ENCODE peak calls at places on chromosome 15, in eight cellular contexts. One of them, this sample, is unnamed.
A peak's percentile ranks its signal among the peaks of the same experiment; 100 is the strongest.

GRCh38 chr15:60928987-60929386 is 300.1 kb downstream of the RORA start:
- DNase-seq in A549: no peak
- DNase-seq in Peyer's patch: no peak
- DNase-seq in aorta: no peak
- DNase-seq in AG04450: no peak
- DNase-seq in cardiac muscle cell: no peak
- DNase-seq in CD4-positive, alpha-beta T cell: no peak
- DNase-seq in lower lobe of right lung: no peak
- DNase-seq in this sample: no peak

GRCh38 chr15:59169337-59169736 is 37.3 kb upstream of the LDHAL6B start:
- DNase-seq in A549: no peak
- DNase-seq in Peyer's patch: no peak
- DNase-seq in aorta: no peak
- DNase-seq in AG04450: peak; percentile 38
- DNase-seq in cardiac muscle cell: no peak
- DNase-seq in CD4-positive, alpha-beta T cell: no peak
- DNase-seq in lower lobe of right lung: no peak
- DNase-seq in this sample: no peak

GRCh38 chr15:82968066-82968465 is 15.5 kb upstream of the HOMER2 start:
- DNase-seq in A549: no peak
- DNase-seq in Peyer's patch: no peak
- DNase-seq in aorta: no peak
- DNase-seq in AG04450: no peak
- DNase-seq in cardiac muscle cell: no peak
- DNase-seq in CD4-positive, alpha-beta T cell: no peak
- DNase-seq in lower lobe of right lung: no peak
- DNase-seq in this sample: no peak

GRCh38 chr15:98727115-98728040 is 79.0 kb downstream of the IGF1R start:
- DNase-seq in A549: peak; percentile 98
- DNase-seq in Peyer's patch: peak; percentile 86
- DNase-seq in aorta: peak; percentile 93
- DNase-seq in AG04450: peak; percentile 79
- DNase-seq in cardiac muscle cell: peak; percentile 85
- DNase-seq in CD4-positive, alpha-beta T cell: no peak
- DNase-seq in lower lobe of right lung: peak; percentile 87
- DNase-seq in this sample: peak; percentile 85

GRCh38 chr15:41823502-41823901 is 4.4 kb upstream of the JMJD7 start:
- DNase-seq in A549: no peak
- DNase-seq in Peyer's patch: no peak
- DNase-seq in aorta: no peak
- DNase-seq in AG04450: no peak
- DNase-seq in cardiac muscle cell: no peak
- DNase-seq in CD4-positive, alpha-beta T cell: no peak
- DNase-seq in lower lobe of right lung: peak; percentile 28
- DNase-seq in this sample: no peak

GRCh38 chr15:81011593-81011992 is 10.9 kb downstream of the TLNRD1 start:
- DNase-seq in A549: no peak
- DNase-seq in Peyer's patch: no peak
- DNase-seq in aorta: no peak
- DNase-seq in AG04450: no peak
- DNase-seq in cardiac muscle cell: no peak
- DNase-seq in CD4-positive, alpha-beta T cell: no peak
- DNase-seq in lower lobe of right lung: no peak
- DNase-seq in this sample: no peak

GRCh38 chr15:69665641-69666091 is 213.0 kb downstream of the RPLP1 start:
- DNase-seq in A549: no peak
- DNase-seq in Peyer's patch: no peak
- DNase-seq in aorta: no peak
- DNase-seq in AG04450: no peak
- DNase-seq in cardiac muscle cell: peak; percentile 12
- DNase-seq in CD4-positive, alpha-beta T cell: no peak
- DNase-seq in lower lobe of right lung: no peak
- DNase-seq in this sample: no peak

GRCh38 chr15:73897441-73898261 is 24.3 kb downstream of the TBC1D21 start:
- DNase-seq in A549: peak; percentile 67
- DNase-seq in Peyer's patch: peak; percentile 61
- DNase-seq in aorta: peak; percentile 73
- DNase-seq in AG04450: peak; percentile 76
- DNase-seq in cardiac muscle cell: peak; percentile 49
- DNase-seq in CD4-positive, alpha-beta T cell: peak; percentile 34
- DNase-seq in lower lobe of right lung: peak; percentile 65
- DNase-seq in this sample: peak; percentile 66

GRCh38 chr15:93212578-93212977 is 123.6 kb upstream of the RGMA start:
- DNase-seq in A549: no peak
- DNase-seq in Peyer's patch: no peak
- DNase-seq in aorta: no peak
- DNase-seq in AG04450: no peak
- DNase-seq in cardiac muscle cell: no peak
- DNase-seq in CD4-positive, alpha-beta T cell: no peak
- DNase-seq in lower lobe of right lung: no peak
- DNase-seq in this sample: no peak

GRCh38 chr15:101100118-101100517 is 151.7 kb downstream of the CHSY1 start:
- DNase-seq in A549: no peak
- DNase-seq in Peyer's patch: no peak
- DNase-seq in aorta: no peak
- DNase-seq in AG04450: no peak
- DNase-seq in cardiac muscle cell: no peak
- DNase-seq in CD4-positive, alpha-beta T cell: no peak
- DNase-seq in lower lobe of right lung: no peak
- DNase-seq in this sample: no peak

GRCh38 chr15:77386626-77387025 is 33.3 kb downstream of the PEAK1 start:
- DNase-seq in A549: no peak
- DNase-seq in Peyer's patch: no peak
- DNase-seq in aorta: no peak
- DNase-seq in AG04450: no peak
- DNase-seq in cardiac muscle cell: no peak
- DNase-seq in CD4-positive, alpha-beta T cell: no peak
- DNase-seq in lower lobe of right lung: no peak
- DNase-seq in this sample: no peak

GRCh38 chr15:60074181-60074885 is 70.2 kb downstream of the FOXB1 start:
- DNase-seq in A549: no peak
- DNase-seq in Peyer's patch: no peak
- DNase-seq in aorta: no peak
- DNase-seq in AG04450: no peak
- DNase-seq in cardiac muscle cell: no peak
- DNase-seq in CD4-positive, alpha-beta T cell: no peak
- DNase-seq in lower lobe of right lung: no peak
- DNase-seq in this sample: no peak

GRCh38 chr15:55434989-55435825 is 26.9 kb downstream of the PIERCE2 start:
- DNase-seq in A549: peak; percentile 64
- DNase-seq in Peyer's patch: no peak
- DNase-seq in aorta: no peak
- DNase-seq in AG04450: peak; percentile 37
- DNase-seq in cardiac muscle cell: peak; percentile 59
- DNase-seq in CD4-positive, alpha-beta T cell: no peak
- DNase-seq in lower lobe of right lung: no peak
- DNase-seq in this sample: no peak

GRCh38 chr15:38254065-38254883 is 1.6 kb downstream of the SPRED1 start:
- DNase-seq in A549: peak; percentile 31
- DNase-seq in Peyer's patch: no peak
- DNase-seq in aorta: peak; percentile 48
- DNase-seq in AG04450: no peak
- DNase-seq in cardiac muscle cell: peak; percentile 67
- DNase-seq in CD4-positive, alpha-beta T cell: peak; percentile 24
- DNase-seq in lower lobe of right lung: peak; percentile 51
- DNase-seq in this sample: peak; percentile 24
- H3K27ac ChIP-seq in A549: peak overlapping the region; percentile 99
- H3K27ac ChIP-seq in Peyer's patch: peak overlapping the region; percentile 94
- H3K27ac ChIP-seq in aorta: peak overlapping the region; percentile 54
- H3K27ac ChIP-seq in AG04450: no peak overlapping the region
- H3K27ac ChIP-seq in cardiac muscle cell: peak overlapping the region; percentile 98
- H3K27ac ChIP-seq in CD4-positive, alpha-beta T cell: no peak overlapping the region
- H3K27ac ChIP-seq in lower lobe of right lung: peak overlapping the region; percentile 96
- H3K27ac ChIP-seq in this sample: peak overlapping the region; percentile 98

GRCh38 chr15:90154861-90155626 is 46.1 kb upstream of the SEMA4B start:
- DNase-seq in A549: peak; percentile 62
- DNase-seq in Peyer's patch: no peak
- DNase-seq in aorta: no peak
- DNase-seq in AG04450: peak; percentile 84
- DNase-seq in cardiac muscle cell: no peak
- DNase-seq in CD4-positive, alpha-beta T cell: no peak
- DNase-seq in lower lobe of right lung: no peak
- DNase-seq in this sample: no peak
- H3K27ac ChIP-seq in A549: peak overlapping the region; percentile 70
- H3K27ac ChIP-seq in Peyer's patch: no peak overlapping the region
- H3K27ac ChIP-seq in aorta: no peak overlapping the region
- H3K27ac ChIP-seq in AG04450: peak overlapping the region; percentile 58
- H3K27ac ChIP-seq in cardiac muscle cell: no peak overlapping the region
- H3K27ac ChIP-seq in CD4-positive, alpha-beta T cell: no peak overlapping the region
- H3K27ac ChIP-seq in lower lobe of right lung: no peak overlapping the region
- H3K27ac ChIP-seq in this sample: no peak overlapping the region

GRCh38 chr15:57597431-57597830 is 5.7 kb downstream of the MYZAP start:
- DNase-seq in A549: no peak
- DNase-seq in Peyer's patch: no peak
- DNase-seq in aorta: no peak
- DNase-seq in AG04450: no peak
- DNase-seq in cardiac muscle cell: no peak
- DNase-seq in CD4-positive, alpha-beta T cell: no peak
- DNase-seq in lower lobe of right lung: no peak
- DNase-seq in this sample: no peak

GRCh38 chr15:57598346-57598745 is 6.6 kb downstream of the MYZAP start:
- DNase-seq in A549: no peak
- DNase-seq in Peyer's patch: no peak
- DNase-seq in aorta: no peak
- DNase-seq in AG04450: no peak
- DNase-seq in cardiac muscle cell: no peak
- DNase-seq in CD4-positive, alpha-beta T cell: no peak
- DNase-seq in lower lobe of right lung: no peak
- DNase-seq in this sample: no peak

GRCh38 chr15:57596978-57597377 is 5.3 kb downstream of the MYZAP start:
- DNase-seq in A549: no peak
- DNase-seq in Peyer's patch: no peak
- DNase-seq in aorta: no peak
- DNase-seq in AG04450: no peak
- DNase-seq in cardiac muscle cell: no peak
- DNase-seq in CD4-positive, alpha-beta T cell: no peak
- DNase-seq in lower lobe of right lung: no peak
- DNase-seq in this sample: no peak

GRCh38 chr15:57599299-57599810 is 7.7 kb downstream of the MYZAP start:
- DNase-seq in A549: no peak
- DNase-seq in Peyer's patch: no peak
- DNase-seq in aorta: no peak
- DNase-seq in AG04450: no peak
- DNase-seq in cardiac muscle cell: no peak
- DNase-seq in CD4-positive, alpha-beta T cell: no peak
- DNase-seq in lower lobe of right lung: no peak
- DNase-seq in this sample: no peak

DNA sequence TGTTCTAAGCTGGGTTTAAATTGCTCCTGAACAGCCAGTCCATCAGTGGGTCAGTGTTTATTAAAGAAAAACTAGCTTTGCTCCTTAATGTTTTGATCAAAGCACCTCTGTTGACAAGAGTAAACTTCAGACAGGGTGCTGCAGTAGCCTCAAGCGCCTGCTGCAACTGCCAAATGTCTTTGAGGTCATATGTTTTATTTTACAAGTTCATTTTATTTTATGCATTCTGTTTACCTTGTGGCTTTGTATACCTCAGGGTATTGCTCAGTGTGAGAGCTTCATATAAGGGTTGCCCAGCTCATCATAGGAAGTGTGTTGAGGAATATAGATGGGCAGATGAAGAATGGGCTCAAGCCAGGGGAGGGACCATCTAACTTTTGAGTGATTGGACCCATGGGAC is 8.5 kb downstream of the MYZAP start:
- DNase-seq in A549: no peak
- DNase-seq in Peyer's patch: no peak
- DNase-seq in aorta: no peak
- DNase-seq in AG04450: no peak
- DNase-seq in cardiac muscle cell: no peak
- DNase-seq in CD4-positive, alpha-beta T cell: no peak
- DNase-seq in lower lobe of right lung: no peak
- DNase-seq in this sample: no peak
- H3K27ac ChIP-seq in A549: no peak overlapping the region
- H3K27ac ChIP-seq in Peyer's patch: no peak overlapping the region
- H3K27ac ChIP-seq in aorta: no peak overlapping the region
- H3K27ac ChIP-seq in AG04450: no peak overlapping the region
- H3K27ac ChIP-seq in cardiac muscle cell: no peak overlapping the region
- H3K27ac ChIP-seq in CD4-positive, alpha-beta T cell: no peak overlapping the region
- H3K27ac ChIP-seq in lower lobe of right lung: no peak overlapping the region
- H3K27ac ChIP-seq in this sample: peak overlapping the region; percentile 91

DNA sequence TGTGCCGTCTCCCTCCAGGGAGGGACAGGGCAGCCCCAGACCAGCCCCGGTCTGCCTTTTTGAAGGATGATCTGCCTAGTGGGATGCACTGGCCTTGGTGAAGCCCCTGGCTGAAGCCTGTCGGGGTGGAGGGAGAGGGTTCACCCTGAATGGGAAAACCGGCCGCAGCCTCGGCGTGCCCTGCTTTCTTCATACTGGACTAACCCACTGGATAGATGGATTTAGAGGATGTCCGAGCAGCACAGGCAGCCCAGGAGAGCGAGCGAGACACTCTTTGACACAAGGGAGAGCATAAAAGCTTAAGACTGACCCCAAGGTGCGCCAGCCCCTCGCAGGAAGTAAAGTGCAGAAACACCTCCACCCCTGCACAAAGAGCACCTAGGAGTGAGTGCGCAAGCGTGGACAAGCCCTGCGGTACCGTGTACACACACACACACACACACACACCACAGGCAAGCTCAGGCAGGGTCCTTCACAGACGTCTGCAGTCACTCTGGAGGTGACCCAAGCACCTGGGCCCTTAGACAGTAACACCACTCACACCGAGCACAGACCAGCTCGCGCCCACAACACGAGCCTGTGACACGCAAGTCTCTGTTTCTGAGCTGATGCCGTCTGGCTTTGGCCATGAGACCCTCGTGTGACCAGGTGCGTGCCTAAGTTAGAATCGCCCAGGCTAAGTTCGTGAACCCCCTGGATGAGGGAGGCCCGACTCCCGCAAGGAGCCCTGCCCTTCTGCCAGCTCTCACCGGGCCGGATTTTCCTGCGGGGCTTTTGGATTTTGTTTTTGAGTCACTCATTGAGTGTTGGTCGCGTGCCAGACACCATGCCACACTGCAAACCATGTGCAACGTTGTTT is 11.3 kb downstream of the SEMA4B start:
- DNase-seq in A549: no peak
- DNase-seq in Peyer's patch: no peak
- DNase-seq in aorta: peak; percentile 49
- DNase-seq in AG04450: no peak
- DNase-seq in cardiac muscle cell: no peak
- DNase-seq in CD4-positive, alpha-beta T cell: no peak
- DNase-seq in lower lobe of right lung: no peak
- DNase-seq in this sample: no peak
- H3K27ac ChIP-seq in A549: peak overlapping the region; percentile 92
- H3K27ac ChIP-seq in Peyer's patch: peak overlapping the region; percentile 84
- H3K27ac ChIP-seq in aorta: no peak overlapping the region
- H3K27ac ChIP-seq in AG04450: no peak overlapping the region
- H3K27ac ChIP-seq in cardiac muscle cell: peak overlapping the region; percentile 85
- H3K27ac ChIP-seq in CD4-positive, alpha-beta T cell: no peak overlapping the region
- H3K27ac ChIP-seq in lower lobe of right lung: peak overlapping the region; percentile 58
- H3K27ac ChIP-seq in this sample: no peak overlapping the region

This sample was measured in heart right ventricle.